ENCODE peak calls at places on chromosomes 4 and X, in ten cellular contexts. One of them, this sample, is unnamed.

GRCh38 chr4:1792832-1793495 is at the start of gene FGFR3:
- DNase-seq in cardiac muscle cell: peak; percentile 87
- DNase-seq in mammary epithelial cell: no peak
- DNase-seq in cardiac fibroblast: no peak
- DNase-seq in heart left ventricle: peak; percentile 58
- DNase-seq in left lung: no peak
- DNase-seq in GM23338: peak; percentile 90
- DNase-seq in fibroblast of lung: peak; percentile 10
- DNase-seq in HepG2: peak; percentile 48
- DNase-seq in AG04450: no peak
- DNase-seq in this sample: no peak

GRCh38 chr4:67288964-67289363 is 256.3 kb downstream of the CENPC start:
- DNase-seq in cardiac muscle cell: peak; percentile 36
- DNase-seq in mammary epithelial cell: no peak
- DNase-seq in cardiac fibroblast: no peak
- DNase-seq in heart left ventricle: no peak
- DNase-seq in left lung: no peak
- DNase-seq in GM23338: peak; percentile 63
- DNase-seq in fibroblast of lung: peak; percentile 1
- DNase-seq in HepG2: peak; percentile 14
- DNase-seq in AG04450: no peak
- DNase-seq in this sample: peak; percentile 3

GRCh38 chr4:121898150-121898549 is 27.9 kb upstream of the BBS7 start:
- DNase-seq in cardiac muscle cell: no peak
- DNase-seq in mammary epithelial cell: peak; percentile 8
- DNase-seq in cardiac fibroblast: no peak
- DNase-seq in heart left ventricle: no peak
- DNase-seq in left lung: peak; percentile 27
- DNase-seq in GM23338: peak; percentile 11
- DNase-seq in fibroblast of lung: no peak
- DNase-seq in HepG2: no peak
- DNase-seq in AG04450: no peak
- DNase-seq in this sample: no peak

GRCh38 chrX:4175221-4175620 is 461.8 kb upstream of the PRKX start:
- DNase-seq in cardiac muscle cell: no peak
- DNase-seq in mammary epithelial cell: no peak
- DNase-seq in cardiac fibroblast: no peak
- DNase-seq in heart left ventricle: no peak
- DNase-seq in left lung: no peak
- DNase-seq in GM23338: no peak
- DNase-seq in fibroblast of lung: no peak
- DNase-seq in HepG2: no peak
- DNase-seq in AG04450: no peak
- DNase-seq in this sample: no peak

GRCh38 chr4:147479817-147480216 is 1.1 kb upstream of the EDNRA start:
- DNase-seq in cardiac muscle cell: no peak
- DNase-seq in mammary epithelial cell: peak; percentile 80
- DNase-seq in cardiac fibroblast: peak; percentile 96
- DNase-seq in heart left ventricle: peak; percentile 50
- DNase-seq in left lung: no peak
- DNase-seq in GM23338: no peak
- DNase-seq in fibroblast of lung: peak; percentile 85
- DNase-seq in HepG2: no peak
- DNase-seq in AG04450: no peak
- DNase-seq in this sample: peak; percentile 78

GRCh38 chrX:43655151-43655676 is 885 bp upstream of the MAOA start:
- DNase-seq in cardiac muscle cell: peak; percentile 49
- DNase-seq in mammary epithelial cell: peak; percentile 53
- DNase-seq in cardiac fibroblast: peak; percentile 56
- DNase-seq in heart left ventricle: peak; percentile 30
- DNase-seq in left lung: no peak
- DNase-seq in GM23338: peak; percentile 48
- DNase-seq in fibroblast of lung: peak; percentile 41
- DNase-seq in HepG2: no peak
- DNase-seq in AG04450: no peak
- DNase-seq in this sample: peak; percentile 55

GRCh38 chr4:127203561-127204260 is 429.0 kb upstream of the INTU start:
- DNase-seq in cardiac muscle cell: no peak
- DNase-seq in mammary epithelial cell: peak; percentile 59
- DNase-seq in cardiac fibroblast: peak; percentile 39
- DNase-seq in heart left ventricle: no peak
- DNase-seq in left lung: no peak
- DNase-seq in GM23338: peak; percentile 20
- DNase-seq in fibroblast of lung: peak; percentile 84
- DNase-seq in HepG2: no peak
- DNase-seq in AG04450: peak; percentile 29
- DNase-seq in this sample: peak; percentile 44

GRCh38 chrX:149131780-149132179 is 373.3 kb downstream of the IDS start:
- DNase-seq in cardiac muscle cell: no peak
- DNase-seq in mammary epithelial cell: peak; percentile 47
- DNase-seq in cardiac fibroblast: peak; percentile 56
- DNase-seq in heart left ventricle: no peak
- DNase-seq in left lung: no peak
- DNase-seq in GM23338: no peak
- DNase-seq in fibroblast of lung: peak; percentile 56
- DNase-seq in HepG2: no peak
- DNase-seq in AG04450: no peak
- DNase-seq in this sample: peak; percentile 76

GRCh38 chr4:77990456-77990855 is 66.7 kb upstream of the FRAS1 start:
- DNase-seq in cardiac muscle cell: no peak
- DNase-seq in mammary epithelial cell: no peak
- DNase-seq in cardiac fibroblast: no peak
- DNase-seq in heart left ventricle: no peak
- DNase-seq in left lung: no peak
- DNase-seq in GM23338: no peak
- DNase-seq in fibroblast of lung: peak; percentile 17
- DNase-seq in HepG2: no peak
- DNase-seq in AG04450: no peak
- DNase-seq in this sample: peak; percentile 51

GRCh38 chr4:793941-794621 is 31.8 kb downstream of the CPLX1 start:
- DNase-seq in cardiac muscle cell: no peak
- DNase-seq in mammary epithelial cell: no peak
- DNase-seq in cardiac fibroblast: no peak
- DNase-seq in heart left ventricle: no peak
- DNase-seq in left lung: peak; percentile 40
- DNase-seq in GM23338: no peak
- DNase-seq in fibroblast of lung: peak; percentile 18
- DNase-seq in HepG2: no peak
- DNase-seq in AG04450: no peak
- DNase-seq in this sample: no peak

GRCh38 chr4:13917010-13917409 is 289.5 kb upstream of the BOD1L1 start:
- DNase-seq in cardiac muscle cell: no peak
- DNase-seq in mammary epithelial cell: peak; percentile 62
- DNase-seq in cardiac fibroblast: peak; percentile 88
- DNase-seq in heart left ventricle: no peak
- DNase-seq in left lung: no peak
- DNase-seq in GM23338: no peak
- DNase-seq in fibroblast of lung: peak; percentile 64
- DNase-seq in HepG2: no peak
- DNase-seq in AG04450: no peak
- DNase-seq in this sample: no peak

GRCh38 chr4:88382621-88383020 is 4.0 kb downstream of the HERC6 start:
- DNase-seq in cardiac muscle cell: no peak
- DNase-seq in mammary epithelial cell: peak; percentile 63
- DNase-seq in cardiac fibroblast: peak; percentile 2
- DNase-seq in heart left ventricle: no peak
- DNase-seq in left lung: no peak
- DNase-seq in GM23338: no peak
- DNase-seq in fibroblast of lung: no peak
- DNase-seq in HepG2: no peak
- DNase-seq in AG04450: no peak
- DNase-seq in this sample: peak; percentile 5

GRCh38 chrX:11566814-11567213 is 98.9 kb downstream of the ARHGAP6 start:
- DNase-seq in cardiac muscle cell: no peak
- DNase-seq in mammary epithelial cell: no peak
- DNase-seq in cardiac fibroblast: peak; percentile 34
- DNase-seq in heart left ventricle: no peak
- DNase-seq in left lung: no peak
- DNase-seq in GM23338: no peak
- DNase-seq in fibroblast of lung: no peak
- DNase-seq in HepG2: no peak
- DNase-seq in AG04450: no peak
- DNase-seq in this sample: no peak

GRCh38 chrX:29388509-29388908 is 801.3 kb downstream of the IL1RAPL1 start:
- DNase-seq in cardiac muscle cell: no peak
- DNase-seq in mammary epithelial cell: no peak
- DNase-seq in cardiac fibroblast: no peak
- DNase-seq in heart left ventricle: no peak
- DNase-seq in left lung: no peak
- DNase-seq in GM23338: no peak
- DNase-seq in fibroblast of lung: no peak
- DNase-seq in HepG2: no peak
- DNase-seq in AG04450: no peak
- DNase-seq in this sample: no peak

GRCh38 chr4:23932186-23932585 is 42.3 kb upstream of the PPARGC1A start:
- DNase-seq in cardiac muscle cell: no peak
- DNase-seq in mammary epithelial cell: no peak
- DNase-seq in cardiac fibroblast: no peak
- DNase-seq in heart left ventricle: no peak
- DNase-seq in left lung: no peak
- DNase-seq in GM23338: peak; percentile 64
- DNase-seq in fibroblast of lung: no peak
- DNase-seq in HepG2: no peak
- DNase-seq in AG04450: no peak
- DNase-seq in this sample: no peak

GRCh38 chr4:23934915-23935314 is 45.1 kb upstream of the PPARGC1A start:
- DNase-seq in cardiac muscle cell: no peak
- DNase-seq in mammary epithelial cell: peak; percentile 87
- DNase-seq in cardiac fibroblast: peak; percentile 77
- DNase-seq in heart left ventricle: peak; percentile 64
- DNase-seq in left lung: no peak
- DNase-seq in GM23338: no peak
- DNase-seq in fibroblast of lung: peak; percentile 93
- DNase-seq in HepG2: no peak
- DNase-seq in AG04450: peak; percentile 73
- DNase-seq in this sample: peak; percentile 54

GRCh38 chr4:23931489-23931830 is 41.6 kb upstream of the PPARGC1A start:
- DNase-seq in cardiac muscle cell: no peak
- DNase-seq in mammary epithelial cell: no peak
- DNase-seq in cardiac fibroblast: no peak
- DNase-seq in heart left ventricle: no peak
- DNase-seq in left lung: no peak
- DNase-seq in GM23338: no peak
- DNase-seq in fibroblast of lung: no peak
- DNase-seq in HepG2: no peak
- DNase-seq in AG04450: no peak
- DNase-seq in this sample: no peak

GRCh38 chr4:23934223-23934622 is 44.4 kb upstream of the PPARGC1A start:
- DNase-seq in cardiac muscle cell: no peak
- DNase-seq in mammary epithelial cell: no peak
- DNase-seq in cardiac fibroblast: no peak
- DNase-seq in heart left ventricle: no peak
- DNase-seq in left lung: no peak
- DNase-seq in GM23338: peak; percentile 36
- DNase-seq in fibroblast of lung: no peak
- DNase-seq in HepG2: no peak
- DNase-seq in AG04450: no peak
- DNase-seq in this sample: no peak

DNA sequence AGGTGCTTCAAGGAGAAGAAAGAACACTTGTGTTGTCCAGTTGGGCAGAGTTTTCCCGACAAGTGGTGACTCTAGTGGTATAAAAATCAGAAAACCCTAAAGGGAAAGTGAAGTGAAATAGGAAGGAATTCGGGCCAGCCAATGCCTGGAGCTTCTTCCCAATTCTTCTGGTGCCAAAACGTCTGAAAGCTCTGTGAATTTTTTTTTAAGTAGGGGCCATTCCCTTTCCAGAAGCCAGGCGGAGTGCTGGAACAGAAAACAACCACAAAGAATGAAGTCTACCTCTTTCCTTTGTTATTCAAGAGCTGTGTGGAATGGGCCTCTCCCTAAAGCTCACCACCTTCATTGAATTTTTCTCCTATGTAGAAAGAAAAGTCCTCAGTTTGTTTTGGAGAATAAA is 43.1 kb upstream of the PPARGC1A start:
- DNase-seq in cardiac muscle cell: no peak
- DNase-seq in mammary epithelial cell: no peak
- DNase-seq in cardiac fibroblast: peak; percentile 14
- DNase-seq in heart left ventricle: no peak
- DNase-seq in left lung: no peak
- DNase-seq in GM23338: peak; percentile 88
- DNase-seq in fibroblast of lung: peak; percentile 77
- DNase-seq in HepG2: no peak
- DNase-seq in AG04450: no peak
- DNase-seq in this sample: peak; percentile 26
- TF ChIP-seq CTCF in cardiac muscle cell: peak; percentile 59
- TF ChIP-seq CTCF in mammary epithelial cell: peak; percentile 34
- TF ChIP-seq CTCF in cardiac fibroblast: no peak
- TF ChIP-seq CTCF in heart left ventricle: peak; percentile 20
- TF ChIP-seq CTCF in left lung: no peak
- TF ChIP-seq CTCF in GM23338: peak; percentile 60
- TF ChIP-seq CTCF in fibroblast of lung: peak; percentile 56
- TF ChIP-seq CTCF in HepG2: no peak
- TF ChIP-seq CTCF in AG04450: peak; percentile 49
- TF ChIP-seq CTCF in this sample: peak; percentile 69

GRCh38 chr4:177717407-177717806 is 275.2 kb upstream of the AGA start:
- DNase-seq in cardiac muscle cell: no peak
- DNase-seq in mammary epithelial cell: no peak
- DNase-seq in cardiac fibroblast: no peak
- DNase-seq in heart left ventricle: no peak
- DNase-seq in left lung: no peak
- DNase-seq in GM23338: no peak
- DNase-seq in fibroblast of lung: no peak
- DNase-seq in HepG2: no peak
- DNase-seq in AG04450: peak; percentile 44
- DNase-seq in this sample: no peak
- H3K4me3 ChIP-seq in cardiac muscle cell: no peak overlapping the region
- H3K4me3 ChIP-seq in mammary epithelial cell: no peak overlapping the region
- H3K4me3 ChIP-seq in cardiac fibroblast: no peak overlapping the region
- H3K4me3 ChIP-seq in heart left ventricle: no peak overlapping the region
- H3K4me3 ChIP-seq in left lung: no peak overlapping the region
- H3K4me3 ChIP-seq in GM23338: no peak overlapping the region
- H3K4me3 ChIP-seq in fibroblast of lung: no peak overlapping the region
- H3K4me3 ChIP-seq in HepG2: no peak overlapping the region
- H3K4me3 ChIP-seq in AG04450: no peak overlapping the region
- H3K4me3 ChIP-seq in this sample: no peak overlapping the region

GRCh38 chr4:102620697-102621497 is 119.7 kb downstream of the NFKB1 start:
- DNase-seq in cardiac muscle cell: peak; percentile 66
- DNase-seq in mammary epithelial cell: peak; percentile 71
- DNase-seq in cardiac fibroblast: peak; percentile 84
- DNase-seq in heart left ventricle: no peak
- DNase-seq in left lung: no peak
- DNase-seq in GM23338: peak; percentile 59
- DNase-seq in fibroblast of lung: peak; percentile 88
- DNase-seq in HepG2: peak; percentile 92
- DNase-seq in AG04450: peak; percentile 38
- DNase-seq in this sample: peak; percentile 78
- TF ChIP-seq CTCF in cardiac muscle cell: peak; percentile 48
- TF ChIP-seq CTCF in mammary epithelial cell: peak; percentile 31
- TF ChIP-seq CTCF in cardiac fibroblast: peak; percentile 45
- TF ChIP-seq CTCF in heart left ventricle: peak; percentile 61
- TF ChIP-seq CTCF in left lung: peak; percentile 21
- TF ChIP-seq CTCF in GM23338: peak; percentile 34
- TF ChIP-seq CTCF in fibroblast of lung: peak; percentile 55
- TF ChIP-seq CTCF in HepG2: peak; percentile 87
- TF ChIP-seq CTCF in AG04450: peak; percentile 71
- TF ChIP-seq CTCF in this sample: peak; percentile 43

GRCh38 chr4:183272384-183272783 is 47.7 kb downstream of the CLDN22 start:
- DNase-seq in cardiac muscle cell: no peak
- DNase-seq in mammary epithelial cell: no peak
- DNase-seq in cardiac fibroblast: no peak
- DNase-seq in heart left ventricle: no peak
- DNase-seq in left lung: no peak
- DNase-seq in GM23338: no peak
- DNase-seq in fibroblast of lung: no peak
- DNase-seq in HepG2: no peak
- DNase-seq in AG04450: no peak
- DNase-seq in this sample: no peak
- H3K4me3 ChIP-seq in cardiac muscle cell: no peak overlapping the region
- H3K4me3 ChIP-seq in mammary epithelial cell: no peak overlapping the region
- H3K4me3 ChIP-seq in cardiac fibroblast: no peak overlapping the region
- H3K4me3 ChIP-seq in heart left ventricle: no peak overlapping the region
- H3K4me3 ChIP-seq in left lung: no peak overlapping the region
- H3K4me3 ChIP-seq in GM23338: no peak overlapping the region
- H3K4me3 ChIP-seq in fibroblast of lung: no peak overlapping the region
- H3K4me3 ChIP-seq in HepG2: no peak overlapping the region
- H3K4me3 ChIP-seq in AG04450: no peak overlapping the region
- H3K4me3 ChIP-seq in this sample: no peak overlapping the region